ENCODE peak calls at places on chromosomes 1 and 21, in five cellular contexts. D, G, E, I and P are unnamed samples.

GRCh38 chr1:64133036-64133435 is 70.4 kb upstream of the UBE2U start:
- DNase-seq in D (no peak), G (no peak), E (no peak), I (no peak), P (no peak)

GRCh38 chr1:41846595-41846994 is 72.1 kb downstream of the HIVEP3 start:
- DNase-seq in D (no peak), G (no peak), E (no peak), I (no peak), P (no peak)

GRCh38 chr1:36406440-36406839 is 8.7 kb upstream of the LSM10 start:
- DNase-seq in D (no peak), G (no peak), E (no peak), I (no peak), P (no peak)

GRCh38 chr1:82400521-82400920 is 599.8 kb downstream of the ADGRL2 start:
- DNase-seq in D (no peak), G (no peak), E (no peak), I (no peak), P (no peak)

GRCh38 chr21:28421716-28422480 is 570.8 kb downstream of the LTN1 start:
- DNase-seq in D (no peak), G (no peak), E (no peak), I (no peak), P (no peak)

GRCh38 chr1:201649776-201650607 is 111.1 kb downstream of the NAV1 start:
- DNase-seq in D (peak), G (peak), E (no peak), I (no peak), P (peak)

GRCh38 chr1:79193211-79194079 is 186.9 kb upstream of the ADGRL4 start:
- DNase-seq in D (no peak), G (no peak), E (no peak), I (no peak), P (no peak)

GRCh38 chr1:56934400-56935080 is 31.3 kb downstream of the C8B start:
- DNase-seq in D (no peak), G (no peak), E (no peak), I (no peak), P (no peak)

GRCh38 chr1:170657275-170657853 is 6.6 kb upstream of the PRRX1 start:
- DNase-seq in D (no peak), G (no peak), E (no peak), I (no peak), P (no peak)

GRCh38 chr1:211630236-211631081 is 45.0 kb downstream of the NEK2 start:
- DNase-seq in D (no peak), G (no peak), E (no peak), I (no peak), P (no peak)

GRCh38 chr1:215720121-215720520 is 153.0 kb downstream of the KCTD3 start:
- DNase-seq in D (no peak), G (no peak), E (no peak), I (no peak), P (no peak)

GRCh38 chr1:230849451-230850194 is 18.7 kb downstream of the C1orf198 start:
- DNase-seq in D (peak), G (no peak), E (no peak), I (no peak), P (peak)

GRCh38 chr1:163022129-163022528 is 47.0 kb upstream of the RGS4 start:
- DNase-seq in D (no peak), G (no peak), E (no peak), I (no peak), P (no peak)

GRCh38 chr1:108646661-108647269 is 14.1 kb downstream of the HENMT1 start:
- DNase-seq in D (peak), G (no peak), E (no peak), I (peak), P (peak)

GRCh38 chr21:32055305-32055704 is 182.5 kb downstream of the HUNK start:
- DNase-seq in D (peak), G (no peak), E (no peak), I (no peak), P (no peak)

GRCh38 chr1:3473381-3473844 is 18.9 kb downstream of the ARHGEF16 start:
- DNase-seq in D (no peak), G (no peak), E (no peak), I (no peak), P (no peak)

GRCh38 chr1:229664133-229664689 is 38.2 kb downstream of the URB2 start:
- DNase-seq in D (no peak), G (no peak), E (peak), I (peak), P (no peak)

GRCh38 chr1:61259379-61260148 is 177.2 kb downstream of the NFIA start:
- DNase-seq in D (no peak), G (no peak), E (no peak), I (no peak), P (no peak)

GRCh38 chr1:233959971-233960710 is 55.7 kb downstream of the SLC35F3 start:
- DNase-seq in D (no peak), G (no peak), E (no peak), I (no peak), P (no peak)

GRCh38 chr1:53642607-53643006 is 96.4 kb downstream of the GLIS1 start:
- DNase-seq in D (peak), G (no peak), E (no peak), I (no peak), P (no peak)